ENCODE peak calls at places on chromosomes 7 and 10, in seven cellular contexts. R is psoas muscle; M is PC-3; H is stimulated activated CD8-positive, alpha-beta memory T cell treated with anti-CD3 and anti-CD28 coated beads, Interleukin-7, amount 100 ng/mL, for 24 hours; N is stimulated activated CD4-positive, alpha-beta T cell treated with anti-CD3 and anti-CD28 coated beads, Interleukin-4, amount 100 ng/mL, for 4 hours; Z is HEK293T; U is heart right ventricle. V is an unnamed sample.
A peak's percentile ranks its signal among the peaks of the same experiment; 100 is the strongest.

GRCh38 chr10:43225004-43225786 is 41.7 kb downstream of the RASGEF1A start:
- DNase-seq in R (no peak), M (no peak), H (no peak), N (no peak), Z (no peak), U (no peak), V (no peak)

GRCh38 chr7:127751062-127751722 is 99.2 kb downstream of the SND1 start:
- DNase-seq in R (no peak), M (no peak), H (no peak), N (no peak), Z (no peak), U (no peak), V (no peak)

GRCh38 chr7:18788026-18788425 is 292.5 kb downstream of the HDAC9 start:
- DNase-seq in R (no peak), M (no peak), H (no peak), N (no peak), Z (no peak), U (no peak), V (no peak)

GRCh38 chr7:158707610-158708009 is 3.0 kb upstream of the NCAPG2 start:
- DNase-seq in R (no peak), M (no peak), H (no peak), N (no peak), Z (no peak), U (no peak), V (no peak)

GRCh38 chr10:97553575-97554100 is 18.9 kb upstream of the ANKRD2 start:
- DNase-seq in R (peak; percentile 88), M (peak; percentile 71), H (peak; percentile 31), N (peak; percentile 59), Z (peak; percentile 82), U (peak; percentile 71), V (no peak)

GRCh38 chr7:148503900-148504487 is 86.6 kb upstream of the C7orf33 start:
- DNase-seq in R (no peak), M (peak; percentile 57), H (no peak), N (no peak), Z (peak; percentile 46), U (no peak), V (peak; percentile 52)

GRCh38 chr10:21515581-21516269 is 9.8 kb downstream of the SKIDA1 start:
- DNase-seq in R (no peak), M (no peak), H (no peak), N (no peak), Z (no peak), U (no peak), V (no peak)

GRCh38 chr7:67771840-67772605 is 775.4 kb downstream of the TYW1 start:
- DNase-seq in R (no peak), M (no peak), H (no peak), N (no peak), Z (no peak), U (no peak), V (no peak)

GRCh38 chr7:27159278-27160146 is 3.0 kb upstream of the HOXA7 start:
- DNase-seq in R (peak; percentile 26), M (peak; percentile 52), H (no peak), N (no peak), Z (no peak), U (no peak), V (no peak)

GRCh38 chr10:123284022-123284421 is 129.8 kb downstream of the BUB3 start:
- DNase-seq in R (no peak), M (peak; percentile 31), H (no peak), N (no peak), Z (no peak), U (no peak), V (no peak)

GRCh38 chr7:102994567-102994966 is 80.0 kb downstream of the FBXL13 start:
- DNase-seq in R (no peak), M (no peak), H (no peak), N (no peak), Z (no peak), U (no peak), V (no peak)

GRCh38 chr7:2527505-2528464 is 8.2 kb downstream of the LFNG start:
- DNase-seq in R (peak; percentile 45), M (peak; percentile 82), H (no peak), N (peak; percentile 71), Z (no peak), U (no peak), V (no peak)

GRCh38 chr10:103042129-103042528 is 124.0 kb downstream of the CNNM2 start:
- DNase-seq in R (no peak), M (no peak), H (no peak), N (no peak), Z (no peak), U (no peak), V (no peak)

GRCh38 chr7:69609901-69610674 is 11.8 kb downstream of the AUTS2 start:
- DNase-seq in R (no peak), M (no peak), H (no peak), N (no peak), Z (no peak), U (no peak), V (no peak)

GRCh38 chr10:12443026-12443425 is 93.7 kb downstream of the CAMK1D start:
- DNase-seq in R (no peak), M (no peak), H (no peak), N (no peak), Z (no peak), U (no peak), V (no peak)

GRCh38 chr7:35241884-35242283 is 12.0 kb downstream of the TBX20 start:
- DNase-seq in R (no peak), M (peak; percentile 7), H (no peak), N (no peak), Z (no peak), U (no peak), V (no peak)

GRCh38 chr10:28913850-28914249 is 236.5 kb downstream of the BAMBI start:
- DNase-seq in R (no peak), M (peak; percentile 31), H (no peak), N (no peak), Z (no peak), U (no peak), V (no peak)

GRCh38 chr7:2607122-2607912 is 24.5 kb upstream of the TTYH3 start:
- DNase-seq in R (peak; percentile 84), M (no peak), H (no peak), N (no peak), Z (no peak), U (peak; percentile 84), V (no peak)

GRCh38 chr7:38554586-38554985 is 76.6 kb downstream of the AMPH start:
- DNase-seq in R (no peak), M (no peak), H (no peak), N (no peak), Z (no peak), U (no peak), V (no peak)

GRCh38 chr10:101718681-101719275 is 23.8 kb upstream of the FBXW4 start:
- DNase-seq in R (no peak), M (no peak), H (no peak), N (no peak), Z (no peak), U (no peak), V (no peak)

GRCh38 chr7:81150951-81151361 is 232.1 kb upstream of the SEMA3C start:
- DNase-seq in R (peak; percentile 28), M (no peak), H (no peak), N (no peak), Z (no peak), U (no peak), V (no peak)

GRCh38 chr7:7226407-7226806 is 44.1 kb downstream of the C1GALT1 start:
- DNase-seq in R (no peak), M (no peak), H (no peak), N (no peak), Z (no peak), U (no peak), V (no peak)

GRCh38 chr10:122494833-122495232 is 33.5 kb downstream of the HTRA1 start:
- DNase-seq in R (peak; percentile 88), M (peak; percentile 83), H (no peak), N (no peak), Z (no peak), U (peak; percentile 32), V (no peak)

GRCh38 chr7:150947761-150948680 is 30.1 kb downstream of the KCNH2 start:
- DNase-seq in R (no peak), M (no peak), H (no peak), N (no peak), Z (no peak), U (no peak), V (no peak)

V was measured in NCI-H1694.